ENCODE peak calls at places on chromosomes 6 and 20, in nine cellular contexts. One of them, this sample, is unnamed. For H3K79me2, the result is how much of the 10 kb centered on the place peaks cover.

GRCh38 chr6:19454296-19454998 is 382.7 kb upstream of the ID4 start:
- DNase-seq in HCT116: no peak
- DNase-seq in MM.1S: no peak
- DNase-seq in OCI-LY7: no peak
- DNase-seq in SK-N-SH: no peak
- DNase-seq in GM23248: no peak
- DNase-seq in GM23338: no peak
- DNase-seq in hepatocyte: no peak
- DNase-seq in PC-3: peak
- DNase-seq in this sample: no peak

GRCh38 chr6:67888546-67888885 is 746.6 kb upstream of the ADGRB3 start:
- DNase-seq in MM.1S: no peak
- DNase-seq in GM23338: no peak
- DNase-seq in hepatocyte: no peak
- DNase-seq in HCT116: no peak
- DNase-seq in OCI-LY7: no peak
- DNase-seq in PC-3: no peak
- DNase-seq in SK-N-SH: no peak
- DNase-seq in GM23248: no peak
- DNase-seq in this sample: no peak

GRCh38 chr6:159151266-159151855 is 17.8 kb upstream of the FNDC1 start:
- DNase-seq in PC-3: peak
- DNase-seq in HCT116: peak
- DNase-seq in OCI-LY7: peak
- DNase-seq in hepatocyte: peak
- DNase-seq in GM23338: peak
- DNase-seq in SK-N-SH: peak
- DNase-seq in MM.1S: peak
- DNase-seq in GM23248: peak
- DNase-seq in this sample: peak

GRCh38 chr6:145457556-145457955 is 277.8 kb downstream of the EPM2A start:
- DNase-seq in SK-N-SH: no peak
- DNase-seq in OCI-LY7: no peak
- DNase-seq in GM23338: no peak
- DNase-seq in HCT116: no peak
- DNase-seq in PC-3: no peak
- DNase-seq in MM.1S: no peak
- DNase-seq in GM23248: no peak
- DNase-seq in hepatocyte: no peak
- DNase-seq in this sample: no peak

GRCh38 chr6:35801148-35801547 is 4.0 kb upstream of the LHFPL5 start:
- DNase-seq in OCI-LY7: no peak
- DNase-seq in PC-3: no peak
- DNase-seq in GM23338: no peak
- DNase-seq in GM23248: no peak
- DNase-seq in SK-N-SH: no peak
- DNase-seq in hepatocyte: no peak
- DNase-seq in MM.1S: no peak
- DNase-seq in HCT116: no peak
- DNase-seq in this sample: no peak

GRCh38 chr6:113011389-113011788 is 664.3 kb downstream of the RFPL4B start:
- DNase-seq in GM23338: no peak
- DNase-seq in hepatocyte: no peak
- DNase-seq in HCT116: no peak
- DNase-seq in MM.1S: no peak
- DNase-seq in SK-N-SH: no peak
- DNase-seq in OCI-LY7: no peak
- DNase-seq in GM23248: peak
- DNase-seq in PC-3: no peak
- DNase-seq in this sample: no peak

GRCh38 chr6:17839526-17839925 is 132.8 kb upstream of the NUP153 start:
- DNase-seq in hepatocyte: no peak
- DNase-seq in GM23338: no peak
- DNase-seq in HCT116: no peak
- DNase-seq in MM.1S: no peak
- DNase-seq in PC-3: no peak
- DNase-seq in SK-N-SH: no peak
- DNase-seq in GM23248: no peak
- DNase-seq in OCI-LY7: no peak
- DNase-seq in this sample: no peak

GRCh38 chr6:4805553-4806307 is 29.5 kb downstream of the CDYL start:
- DNase-seq in hepatocyte: peak
- DNase-seq in HCT116: peak
- DNase-seq in PC-3: peak
- DNase-seq in MM.1S: no peak
- DNase-seq in OCI-LY7: peak
- DNase-seq in SK-N-SH: peak
- DNase-seq in GM23338: peak
- DNase-seq in GM23248: peak
- DNase-seq in this sample: peak

GRCh38 chr6:156205678-156206077 is 571.5 kb upstream of the ARID1B start:
- DNase-seq in PC-3: no peak
- DNase-seq in HCT116: no peak
- DNase-seq in SK-N-SH: no peak
- DNase-seq in GM23248: no peak
- DNase-seq in OCI-LY7: no peak
- DNase-seq in hepatocyte: no peak
- DNase-seq in GM23338: no peak
- DNase-seq in MM.1S: no peak
- DNase-seq in this sample: no peak

GRCh38 chr20:1944345-1945099 is 49.3 kb downstream of the SIRPA start:
- DNase-seq in GM23248: no peak
- DNase-seq in GM23338: peak
- DNase-seq in hepatocyte: no peak
- DNase-seq in OCI-LY7: no peak
- DNase-seq in PC-3: no peak
- DNase-seq in MM.1S: no peak
- DNase-seq in SK-N-SH: no peak
- DNase-seq in HCT116: no peak
- DNase-seq in this sample: no peak

GRCh38 chr20:56875052-56875663 is 246.1 kb downstream of the TFAP2C start:
- DNase-seq in GM23248: peak
- DNase-seq in SK-N-SH: no peak
- DNase-seq in HCT116: peak
- DNase-seq in MM.1S: peak
- DNase-seq in GM23338: no peak
- DNase-seq in hepatocyte: peak
- DNase-seq in PC-3: peak
- DNase-seq in OCI-LY7: no peak
- DNase-seq in this sample: no peak

GRCh38 chr6:98927534-98927933 is 20.2 kb downstream of the FBXL4 start:
- DNase-seq in SK-N-SH: peak
- DNase-seq in GM23338: no peak
- DNase-seq in hepatocyte: peak
- DNase-seq in GM23248: no peak
- DNase-seq in OCI-LY7: no peak
- DNase-seq in MM.1S: no peak
- DNase-seq in HCT116: no peak
- DNase-seq in PC-3: no peak
- DNase-seq in this sample: no peak

GRCh38 chr20:57308451-57309410 is 20.9 kb upstream of the SPO11 start:
- DNase-seq in SK-N-SH: no peak
- DNase-seq in hepatocyte: no peak
- DNase-seq in PC-3: no peak
- DNase-seq in GM23338: no peak
- DNase-seq in GM23248: no peak
- DNase-seq in OCI-LY7: no peak
- DNase-seq in MM.1S: no peak
- DNase-seq in HCT116: no peak
- DNase-seq in this sample: no peak

GRCh38 chr6:39153766-39154397 is 38.9 kb upstream of the SAYSD1 start:
- DNase-seq in SK-N-SH: no peak
- DNase-seq in GM23248: no peak
- DNase-seq in HCT116: no peak
- DNase-seq in OCI-LY7: no peak
- DNase-seq in hepatocyte: no peak
- DNase-seq in MM.1S: no peak
- DNase-seq in PC-3: no peak
- DNase-seq in GM23338: no peak
- DNase-seq in this sample: no peak

GRCh38 chr6:144744720-144745119 is 459.6 kb downstream of the UTRN start:
- DNase-seq in GM23248: no peak
- DNase-seq in GM23338: peak
- DNase-seq in PC-3: no peak
- DNase-seq in OCI-LY7: no peak
- DNase-seq in SK-N-SH: no peak
- DNase-seq in hepatocyte: peak
- DNase-seq in MM.1S: no peak
- DNase-seq in HCT116: no peak
- DNase-seq in this sample: peak

DNA sequence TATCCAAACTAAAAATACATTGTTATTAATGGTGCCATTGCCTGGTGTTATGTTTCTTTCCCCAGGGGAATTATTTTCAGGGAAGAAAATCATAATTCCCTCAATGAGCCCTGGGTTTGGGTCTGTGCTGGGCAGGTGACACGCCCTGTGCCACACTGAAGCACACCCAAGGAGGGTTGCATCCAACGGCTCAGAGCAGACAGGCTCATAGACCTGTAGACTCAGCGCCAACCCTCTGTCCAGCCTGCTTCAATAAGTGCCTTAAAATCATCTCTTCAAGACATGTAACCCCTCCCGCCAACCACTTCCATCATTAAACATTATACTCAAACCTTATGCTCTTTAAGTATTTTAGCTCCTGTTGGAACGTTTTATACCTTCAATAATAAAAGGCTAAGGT is 225.3 kb upstream of the CDH4 start:
- DNase-seq in GM23338: no peak
- DNase-seq in MM.1S: no peak
- DNase-seq in SK-N-SH: no peak
- DNase-seq in PC-3: no peak
- DNase-seq in hepatocyte: no peak
- DNase-seq in OCI-LY7: no peak
- DNase-seq in GM23248: no peak
- DNase-seq in HCT116: no peak
- DNase-seq in this sample: no peak
- TF ChIP-seq EZH2phosphoT487 in GM23338: no peak
- TF ChIP-seq EZH2phosphoT487 in MM.1S: no peak
- TF ChIP-seq EZH2phosphoT487 in SK-N-SH: no peak
- TF ChIP-seq EZH2phosphoT487 in PC-3: no peak
- TF ChIP-seq EZH2phosphoT487 in hepatocyte: no peak
- TF ChIP-seq EZH2phosphoT487 in OCI-LY7: no peak
- TF ChIP-seq EZH2phosphoT487 in GM23248: no peak
- TF ChIP-seq EZH2phosphoT487 in HCT116: no peak
- TF ChIP-seq EZH2phosphoT487 in this sample: no peak

DNA sequence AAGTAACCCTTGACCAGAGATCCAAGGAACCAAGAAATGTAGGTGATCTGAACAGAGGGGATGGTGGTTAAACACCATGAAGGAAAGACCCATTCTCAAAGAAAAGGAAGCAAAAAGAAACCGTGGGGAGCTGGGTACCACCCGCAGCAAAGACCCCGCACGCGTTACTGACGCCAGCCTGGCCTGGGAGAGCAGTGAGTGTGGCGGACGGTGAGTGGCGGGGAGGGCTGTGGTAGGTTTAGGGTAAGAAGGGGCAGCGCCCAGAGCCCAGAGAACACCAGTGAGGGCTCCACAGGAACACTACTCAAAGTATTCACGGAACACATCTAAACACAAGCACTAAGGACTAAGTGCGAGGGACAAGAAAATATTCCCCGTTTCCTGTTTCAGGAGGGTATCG is 4.2 kb downstream of the GMEB2 start:
- DNase-seq in HCT116: no peak
- DNase-seq in GM23248: no peak
- DNase-seq in PC-3: no peak
- DNase-seq in MM.1S: no peak
- DNase-seq in hepatocyte: no peak
- DNase-seq in OCI-LY7: no peak
- DNase-seq in GM23338: no peak
- DNase-seq in SK-N-SH: no peak
- DNase-seq in this sample: no peak
- H3K79me2 ChIP-seq in HCT116: half or more
- H3K79me2 ChIP-seq in GM23248: half or more
- H3K79me2 ChIP-seq in PC-3: half or more
- H3K79me2 ChIP-seq in MM.1S: half or more
- H3K79me2 ChIP-seq in hepatocyte: half or more
- H3K79me2 ChIP-seq in OCI-LY7: under half
- H3K79me2 ChIP-seq in GM23338: half or more
- H3K79me2 ChIP-seq in SK-N-SH: half or more
- H3K79me2 ChIP-seq in this sample: half or more

GRCh38 chr6:105428342-105428957 is 25.6 kb upstream of the PREP start:
- DNase-seq in GM23338: no peak
- DNase-seq in SK-N-SH: no peak
- DNase-seq in MM.1S: no peak
- DNase-seq in HCT116: peak
- DNase-seq in OCI-LY7: no peak
- DNase-seq in GM23248: peak
- DNase-seq in PC-3: peak
- DNase-seq in hepatocyte: no peak
- DNase-seq in this sample: no peak
- TF ChIP-seq EZH2phosphoT487 in GM23338: no peak
- TF ChIP-seq EZH2phosphoT487 in SK-N-SH: no peak
- TF ChIP-seq EZH2phosphoT487 in MM.1S: no peak
- TF ChIP-seq EZH2phosphoT487 in HCT116: no peak
- TF ChIP-seq EZH2phosphoT487 in OCI-LY7: no peak
- TF ChIP-seq EZH2phosphoT487 in GM23248: no peak
- TF ChIP-seq EZH2phosphoT487 in PC-3: no peak
- TF ChIP-seq EZH2phosphoT487 in hepatocyte: no peak
- TF ChIP-seq EZH2phosphoT487 in this sample: no peak

GRCh38 chr6:90459225-90459758 is 127.6 kb downstream of the MAP3K7 start:
- DNase-seq in GM23248: no peak
- DNase-seq in hepatocyte: no peak
- DNase-seq in SK-N-SH: no peak
- DNase-seq in MM.1S: no peak
- DNase-seq in HCT116: no peak
- DNase-seq in OCI-LY7: peak
- DNase-seq in GM23338: no peak
- DNase-seq in PC-3: peak
- DNase-seq in this sample: no peak

GRCh38 chr6:90458353-90459224 is 128.3 kb downstream of the MAP3K7 start:
- DNase-seq in HCT116: no peak
- DNase-seq in OCI-LY7: peak
- DNase-seq in MM.1S: no peak
- DNase-seq in GM23248: peak
- DNase-seq in hepatocyte: no peak
- DNase-seq in GM23338: no peak
- DNase-seq in PC-3: no peak
- DNase-seq in SK-N-SH: no peak
- DNase-seq in this sample: no peak

GRCh38 chr6:90460067-90460466 is 126.8 kb downstream of the MAP3K7 start:
- DNase-seq in PC-3: no peak
- DNase-seq in GM23248: no peak
- DNase-seq in GM23338: no peak
- DNase-seq in OCI-LY7: no peak
- DNase-seq in HCT116: no peak
- DNase-seq in SK-N-SH: no peak
- DNase-seq in MM.1S: no peak
- DNase-seq in hepatocyte: no peak
- DNase-seq in this sample: no peak

GRCh38 chr6:90456001-90456400 is 130.9 kb downstream of the MAP3K7 start:
- DNase-seq in GM23248: no peak
- DNase-seq in hepatocyte: no peak
- DNase-seq in HCT116: no peak
- DNase-seq in GM23338: no peak
- DNase-seq in OCI-LY7: no peak
- DNase-seq in SK-N-SH: peak
- DNase-seq in PC-3: no peak
- DNase-seq in MM.1S: no peak
- DNase-seq in this sample: no peak

DNA sequence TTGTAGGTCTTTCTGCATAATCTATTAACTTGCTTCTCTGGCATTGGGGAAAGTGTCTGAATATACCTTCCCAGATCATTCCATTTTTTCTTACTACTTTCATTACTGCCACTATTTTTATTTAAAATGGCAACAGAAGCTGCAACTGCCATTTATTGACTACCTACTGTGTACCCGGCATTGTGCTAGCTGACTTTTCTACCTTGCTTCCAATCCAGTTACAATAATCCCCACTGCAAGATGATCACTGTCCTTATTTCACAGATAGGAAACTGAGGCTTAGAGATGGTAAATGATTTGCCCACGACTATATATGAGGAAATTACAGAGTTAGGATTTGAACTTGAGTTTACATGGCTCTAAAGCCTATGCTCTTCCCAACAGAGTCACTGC is 129.0 kb downstream of the MAP3K7 start:
- DNase-seq in MM.1S: no peak
- DNase-seq in hepatocyte: no peak
- DNase-seq in GM23338: no peak
- DNase-seq in HCT116: no peak
- DNase-seq in OCI-LY7: no peak
- DNase-seq in SK-N-SH: no peak
- DNase-seq in PC-3: no peak
- DNase-seq in GM23248: no peak
- DNase-seq in this sample: no peak
- H3K79me2 ChIP-seq in MM.1S: under half
- H3K79me2 ChIP-seq in hepatocyte: under half
- H3K79me2 ChIP-seq in GM23338: under half
- H3K79me2 ChIP-seq in HCT116: under half
- H3K79me2 ChIP-seq in OCI-LY7: under half
- H3K79me2 ChIP-seq in SK-N-SH: under half
- H3K79me2 ChIP-seq in PC-3: under half
- H3K79me2 ChIP-seq in GM23248: under half
- H3K79me2 ChIP-seq in this sample: under half

This sample was measured in neural progenitor cell.